ENCODE peak calls at places on chromosomes 12 and 14, in four cellular contexts. One of them, this sample, is unnamed.

GRCh38 chr12:103960567-103961227 is 5.0 kb upstream of the TDG start:
- DNase-seq in heart right ventricle: no peak
- DNase-seq in Caco-2: no peak
- DNase-seq in cardiac fibroblast: no peak
- DNase-seq in this sample: no peak

GRCh38 chr14:106021832-106022231 is 495.4 kb downstream of the TMEM121 start:
- DNase-seq in Caco-2: no peak
- DNase-seq in heart right ventricle: no peak
- DNase-seq in cardiac fibroblast: no peak
- DNase-seq in this sample: no peak

GRCh38 chr12:65720136-65720535 is 104.1 kb upstream of the HMGA2 start:
- DNase-seq in heart right ventricle: no peak
- DNase-seq in Caco-2: no peak
- DNase-seq in cardiac fibroblast: peak
- DNase-seq in this sample: no peak

GRCh38 chr12:89756638-89757321 is 48.1 kb upstream of the ATP2B1 start:
- DNase-seq in heart right ventricle: no peak
- DNase-seq in cardiac fibroblast: peak
- DNase-seq in Caco-2: peak
- DNase-seq in this sample: peak

GRCh38 chr14:54187439-54187838 is 209.4 kb upstream of the CDKN3 start:
- DNase-seq in heart right ventricle: no peak
- DNase-seq in Caco-2: no peak
- DNase-seq in cardiac fibroblast: no peak
- DNase-seq in this sample: no peak

GRCh38 chr12:98503343-98503592 is 12.1 kb upstream of the TMPO start:
- DNase-seq in cardiac fibroblast: peak
- DNase-seq in heart right ventricle: peak
- DNase-seq in Caco-2: peak
- DNase-seq in this sample: no peak

GRCh38 chr12:32611986-32612385 is 67.1 kb upstream of the DNM1L start:
- DNase-seq in cardiac fibroblast: no peak
- DNase-seq in heart right ventricle: no peak
- DNase-seq in Caco-2: no peak
- DNase-seq in this sample: no peak

GRCh38 chr12:12560587-12561304 is 1.9 kb downstream of the DUSP16 start:
- DNase-seq in heart right ventricle: no peak
- DNase-seq in cardiac fibroblast: peak
- DNase-seq in Caco-2: peak
- DNase-seq in this sample: peak

GRCh38 chr12:24695657-24696329 is 253.1 kb downstream of the BCAT1 start:
- DNase-seq in cardiac fibroblast: peak
- DNase-seq in heart right ventricle: no peak
- DNase-seq in Caco-2: no peak
- DNase-seq in this sample: no peak

DNA sequence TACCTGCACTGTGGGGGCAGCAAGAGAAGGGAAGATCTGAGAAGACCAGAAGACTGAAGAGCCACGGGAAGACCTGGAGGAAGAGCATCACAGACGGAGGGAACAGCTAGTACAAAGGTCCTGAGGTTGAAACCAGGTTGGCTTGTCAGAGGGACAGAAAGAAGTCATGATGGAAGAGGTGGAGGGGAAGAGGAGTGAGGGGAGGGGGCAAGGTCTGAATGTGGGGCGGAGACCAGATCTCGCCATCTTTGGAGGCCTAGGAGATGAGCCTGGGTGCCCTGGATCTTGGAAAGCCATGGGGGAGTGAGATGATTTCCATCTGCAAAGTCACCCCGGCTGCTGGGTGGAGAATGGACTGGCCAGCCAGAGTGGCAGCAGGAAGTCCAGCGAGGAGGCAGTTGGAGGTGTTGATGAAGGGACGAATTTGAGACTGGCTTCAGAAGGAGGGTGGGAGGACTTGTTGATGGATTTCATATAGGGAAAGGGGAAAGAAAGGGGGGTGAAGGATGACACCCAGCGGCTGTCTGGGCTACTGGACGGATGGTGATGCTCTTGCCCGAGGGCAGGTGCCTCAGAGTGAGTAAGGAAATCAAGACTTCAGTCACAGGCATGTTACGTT is 14.6 kb upstream of the UBC start:
- DNase-seq in cardiac fibroblast: no peak
- DNase-seq in Caco-2: no peak
- DNase-seq in heart right ventricle: no peak
- DNase-seq in this sample: no peak
- H3K4me3 ChIP-seq in cardiac fibroblast: no peak
- H3K4me3 ChIP-seq in Caco-2: peak
- H3K4me3 ChIP-seq in heart right ventricle: no peak
- H3K4me3 ChIP-seq in this sample: no peak

GRCh38 chr12:49347307-49348237 is 884 bp downstream of the DNAJC22 start:
- DNase-seq in cardiac fibroblast: peak
- DNase-seq in Caco-2: peak
- DNase-seq in heart right ventricle: peak
- DNase-seq in this sample: no peak

GRCh38 chr12:49348781-49349180 is 2.1 kb downstream of the DNAJC22 start:
- DNase-seq in cardiac fibroblast: no peak
- DNase-seq in Caco-2: no peak
- DNase-seq in heart right ventricle: no peak
- DNase-seq in this sample: no peak

GRCh38 chr12:49345048-49345839 is 1.4 kb upstream of the DNAJC22 start:
- DNase-seq in cardiac fibroblast: no peak
- DNase-seq in heart right ventricle: no peak
- DNase-seq in Caco-2: peak
- DNase-seq in this sample: no peak

GRCh38 chr12:49345840-49346658 is 639 bp upstream of the DNAJC22 start:
- DNase-seq in Caco-2: no peak
- DNase-seq in heart right ventricle: no peak
- DNase-seq in cardiac fibroblast: no peak
- DNase-seq in this sample: no peak

DNA sequence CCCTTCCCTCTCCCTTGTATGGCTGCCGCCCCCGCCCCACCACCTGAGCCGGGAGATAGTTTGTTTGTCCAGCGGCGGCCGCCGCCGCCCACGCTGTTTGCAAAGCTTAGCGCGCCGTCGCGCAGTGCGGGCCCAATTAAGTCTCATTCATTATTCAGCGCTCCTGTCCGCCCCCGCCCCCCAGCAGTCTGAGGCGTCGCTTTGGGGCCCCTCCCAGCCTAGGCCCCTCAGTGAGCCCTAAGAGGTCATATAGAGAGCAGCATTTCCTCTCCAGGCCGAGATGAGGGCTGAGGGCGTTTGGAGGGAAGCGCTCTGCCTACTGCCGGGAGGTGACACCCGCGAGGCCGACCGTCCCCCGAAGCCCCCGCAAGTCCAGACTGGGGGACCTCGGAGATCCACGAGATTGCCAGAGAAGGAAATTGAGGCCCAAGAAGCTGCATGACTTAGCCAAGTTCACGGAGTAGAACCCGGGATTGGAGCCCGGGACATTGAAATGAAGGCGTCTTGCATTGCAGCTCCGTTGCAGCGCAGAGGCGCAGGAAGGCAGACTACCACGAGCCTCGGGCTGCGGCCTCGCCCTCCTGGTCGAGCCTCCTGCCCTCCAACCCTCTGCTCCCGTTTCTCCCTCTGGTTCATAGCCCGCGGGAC is at the start of gene DNAJC22:
- DNase-seq in heart right ventricle: no peak
- DNase-seq in Caco-2: peak
- DNase-seq in cardiac fibroblast: peak
- DNase-seq in this sample: no peak
- H3K4me3 ChIP-seq in heart right ventricle: peak
- H3K4me3 ChIP-seq in Caco-2: peak
- H3K4me3 ChIP-seq in cardiac fibroblast: peak
- H3K4me3 ChIP-seq in this sample: peak

DNA sequence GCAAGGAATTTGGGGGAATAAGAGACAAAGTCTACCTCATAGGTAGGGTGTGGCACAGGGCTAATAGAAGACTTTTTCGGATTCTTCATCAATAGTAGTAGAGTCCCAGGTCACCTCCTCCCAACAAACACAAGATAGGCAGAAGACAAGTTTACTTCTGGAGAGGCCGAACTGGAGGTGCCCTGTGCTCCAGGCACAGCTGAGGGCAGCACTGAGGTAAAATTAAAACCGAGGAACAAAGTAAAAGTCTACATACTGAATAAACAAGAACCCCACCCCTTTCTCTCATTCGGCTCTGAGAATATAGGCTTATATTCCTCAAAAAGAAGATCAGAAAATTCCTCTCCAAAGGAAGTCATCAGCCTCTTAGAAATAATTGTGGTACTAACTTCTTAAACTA is 161.6 kb downstream of the SEC23A start:
- DNase-seq in heart right ventricle: no peak
- DNase-seq in Caco-2: peak
- DNase-seq in cardiac fibroblast: no peak
- DNase-seq in this sample: no peak
- H3K4me3 ChIP-seq in heart right ventricle: no peak
- H3K4me3 ChIP-seq in Caco-2: no peak
- H3K4me3 ChIP-seq in cardiac fibroblast: no peak
- H3K4me3 ChIP-seq in this sample: no peak

DNA sequence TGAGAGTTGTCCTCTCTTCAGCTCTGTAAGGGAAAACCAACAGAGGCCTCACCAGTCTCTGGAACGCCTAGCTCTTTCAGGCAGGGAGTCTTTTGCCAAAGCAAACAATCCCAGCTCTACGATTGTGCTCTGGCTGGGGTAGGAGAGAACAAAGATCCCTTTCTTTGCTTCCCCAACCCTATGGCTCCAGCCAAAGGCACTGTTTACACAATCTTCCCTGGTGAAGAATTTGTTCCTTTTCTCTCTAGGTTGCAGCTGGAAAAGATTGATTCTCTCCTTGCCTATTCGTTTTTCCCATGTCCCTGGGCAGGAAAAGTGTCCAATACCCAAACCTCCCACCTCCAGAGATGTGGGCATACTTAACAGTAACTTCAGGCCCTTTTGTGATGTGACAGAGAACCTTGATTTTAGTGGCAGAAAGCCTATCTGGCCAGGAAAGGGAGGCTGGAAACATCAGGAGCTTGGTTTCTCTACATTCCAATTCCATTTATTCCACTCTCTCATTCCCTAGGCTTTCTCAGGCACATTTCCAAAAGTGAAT is 16.8 kb downstream of the ATP5MC2 start:
- DNase-seq in cardiac fibroblast: peak
- DNase-seq in heart right ventricle: no peak
- DNase-seq in Caco-2: peak
- DNase-seq in this sample: no peak
- H3K4me3 ChIP-seq in cardiac fibroblast: no peak
- H3K4me3 ChIP-seq in heart right ventricle: no peak
- H3K4me3 ChIP-seq in Caco-2: no peak
- H3K4me3 ChIP-seq in this sample: no peak

GRCh38 chr12:113612076-113612728 is 140.5 kb upstream of the LHX5 start:
- DNase-seq in Caco-2: no peak
- DNase-seq in cardiac fibroblast: no peak
- DNase-seq in heart right ventricle: no peak
- DNase-seq in this sample: no peak

GRCh38 chr12:113613414-113613813 is 141.7 kb upstream of the LHX5 start:
- DNase-seq in cardiac fibroblast: no peak
- DNase-seq in Caco-2: no peak
- DNase-seq in heart right ventricle: no peak
- DNase-seq in this sample: no peak

GRCh38 chr12:113610698-113611097 is 139.0 kb upstream of the LHX5 start:
- DNase-seq in Caco-2: no peak
- DNase-seq in cardiac fibroblast: no peak
- DNase-seq in heart right ventricle: no peak
- DNase-seq in this sample: no peak

GRCh38 chr12:113611652-113612051 is 140.0 kb upstream of the LHX5 start:
- DNase-seq in heart right ventricle: no peak
- DNase-seq in Caco-2: no peak
- DNase-seq in cardiac fibroblast: no peak
- DNase-seq in this sample: no peak

GRCh38 chr12:113609692-113610469 is 138.2 kb upstream of the LHX5 start:
- DNase-seq in heart right ventricle: no peak
- DNase-seq in Caco-2: no peak
- DNase-seq in cardiac fibroblast: no peak
- DNase-seq in this sample: no peak
- H3K4me3 ChIP-seq in heart right ventricle: no peak
- H3K4me3 ChIP-seq in Caco-2: no peak
- H3K4me3 ChIP-seq in cardiac fibroblast: no peak
- H3K4me3 ChIP-seq in this sample: no peak

GRCh38 chr12:16607895-16608294 is 1.9 kb upstream of the LMO3 start:
- DNase-seq in heart right ventricle: no peak
- DNase-seq in Caco-2: no peak
- DNase-seq in cardiac fibroblast: no peak
- DNase-seq in this sample: no peak

GRCh38 chr12:16608346-16608745 is 2.4 kb upstream of the LMO3 start:
- DNase-seq in cardiac fibroblast: no peak
- DNase-seq in heart right ventricle: no peak
- DNase-seq in Caco-2: no peak
- DNase-seq in this sample: no peak

GRCh38 chr12:16610006-16610520 is 4.1 kb upstream of the LMO3 start:
- DNase-seq in heart right ventricle: no peak
- DNase-seq in cardiac fibroblast: no peak
- DNase-seq in Caco-2: no peak
- DNase-seq in this sample: no peak

GRCh38 chr12:16610743-16611142 is 4.8 kb upstream of the LMO3 start:
- DNase-seq in heart right ventricle: no peak
- DNase-seq in Caco-2: no peak
- DNase-seq in cardiac fibroblast: no peak
- DNase-seq in this sample: no peak

GRCh38 chr12:16609140-16609539 is 3.2 kb upstream of the LMO3 start:
- DNase-seq in heart right ventricle: no peak
- DNase-seq in Caco-2: no peak
- DNase-seq in cardiac fibroblast: peak
- DNase-seq in this sample: no peak
- H3K4me3 ChIP-seq in heart right ventricle: peak
- H3K4me3 ChIP-seq in Caco-2: no peak
- H3K4me3 ChIP-seq in cardiac fibroblast: peak
- H3K4me3 ChIP-seq in this sample: peak

This sample was measured in SK-N-MC.